ENCODE peak calls at places on chromosomes 6 and 20, in seven cellular contexts. O, K, M, D, G, A and N are unnamed samples.

GRCh38 chr20:43963872-43964791 is 49.5 kb downstream of the TOX2 start:
- DNase-seq in M (peak; percentile 79), O (peak; percentile 59), G (peak; percentile 87), K (peak; percentile 47), A (no peak), D (no peak), N (no peak)

GRCh38 chr6:155201461-155202226 is 62.2 kb upstream of the CLDN20 start:
- DNase-seq in D (peak; percentile 28), K (no peak), G (peak; percentile 83), A (peak; percentile 84), M (peak; percentile 69), O (peak; percentile 54), N (peak; percentile 92)

GRCh38 chr6:11143394-11144371 is 32.2 kb upstream of the ERVFRD-1 start:
- DNase-seq in K (no peak), A (peak; percentile 86), D (peak; percentile 64), G (peak; percentile 74), O (peak; percentile 95), M (peak; percentile 90), N (peak; percentile 91)

GRCh38 chr20:49877254-49877990 is 37.9 kb downstream of the SPATA2 start:
- DNase-seq in O (no peak), A (no peak), G (no peak), K (no peak), M (no peak), D (no peak), N (no peak)

GRCh38 chr20:17634666-17635319 is 47.2 kb downstream of the RRBP1 start:
- DNase-seq in M (no peak), K (no peak), D (no peak), A (no peak), G (no peak), O (no peak), N (no peak)

GRCh38 chr6:112833546-112834215 is 486.6 kb downstream of the RFPL4B start:
- DNase-seq in G (peak; percentile 36), A (no peak), D (no peak), K (no peak), M (peak; percentile 24), O (peak; percentile 8), N (no peak)

GRCh38 chr6:130997061-130997753 is 65.8 kb downstream of the EPB41L2 start:
- DNase-seq in K (no peak), A (no peak), D (no peak), M (peak; percentile 38), G (peak; percentile 70), O (no peak), N (no peak)

GRCh38 chr6:21914121-21914973 is 320.8 kb downstream of the SOX4 start:
- DNase-seq in G (peak; percentile 76), A (peak; percentile 61), K (peak; percentile 2), M (peak; percentile 18), O (peak; percentile 45), D (no peak), N (no peak)

GRCh38 chr6:75128881-75129570 is 76.8 kb downstream of the COL12A1 start:
- DNase-seq in A (no peak), O (no peak), M (peak; percentile 88), D (no peak), K (no peak), G (peak; percentile 86), N (peak; percentile 11)

GRCh38 chr6:82364087-82365010 is 732 bp downstream of the TPBG start:
- DNase-seq in D (peak; percentile 54), K (no peak), M (peak; percentile 64), G (peak; percentile 72), O (peak; percentile 87), A (peak; percentile 77), N (peak; percentile 60)

GRCh38 chr6:2948228-2949025 is 22.9 kb downstream of the SERPINB6 start:
- DNase-seq in G (no peak), M (no peak), A (no peak), D (no peak), O (no peak), K (no peak), N (no peak)

GRCh38 chr6:47097092-47097945 is 55.2 kb upstream of the ADGRF1 start:
- DNase-seq in G (peak; percentile 89), K (no peak), M (peak; percentile 90), A (peak; percentile 81), O (peak; percentile 87), D (peak; percentile 73), N (peak; percentile 73)

GRCh38 chr6:35585688-35586087 is 73.0 kb upstream of the TULP1 start:
- DNase-seq in A (no peak), K (no peak), O (no peak), M (no peak), D (no peak), G (no peak), N (no peak)

GRCh38 chr6:80163754-80164187 is 57.3 kb downstream of the BCKDHB start:
- DNase-seq in G (peak; percentile 83), M (peak; percentile 77), K (no peak), D (peak; percentile 72), A (peak; percentile 91), O (peak; percentile 88), N (peak; percentile 68)

GRCh38 chr20:4375881-4376280 is 345.8 kb upstream of the PRND start:
- DNase-seq in D (no peak), K (no peak), M (peak; percentile 85), O (peak; percentile 27), G (peak; percentile 11), A (peak; percentile 72), N (peak; percentile 29)

GRCh38 chr20:61748376-61748775 is 317.3 kb downstream of the TAF4 start:
- DNase-seq in G (peak; percentile 1), M (peak; percentile 46), A (no peak), K (no peak), D (no peak), O (no peak), N (peak; percentile 12)

GRCh38 chr6:150544793-150545192 is 54.9 kb upstream of the PLEKHG1 start:
- DNase-seq in G (no peak), A (no peak), M (no peak), D (no peak), K (no peak), O (no peak), N (no peak)

GRCh38 chr6:167416676-167417430 is 92.0 kb downstream of the TTLL2 start:
- DNase-seq in K (no peak), O (no peak), G (no peak), A (no peak), D (no peak), M (no peak), N (no peak)

GRCh38 chr6:114364295-114364694 is 21.5 kb upstream of the HS3ST5 start:
- DNase-seq in G (no peak), O (peak; percentile 37), D (no peak), M (peak; percentile 52), K (no peak), A (no peak), N (no peak)

GRCh38 chr6:747006-747405 is 54.1 kb upstream of the EXOC2 start:
- DNase-seq in G (no peak), A (no peak), O (no peak), D (no peak), K (no peak), M (no peak), N (no peak)

GRCh38 chr20:31857861-31858835 is 12.2 kb downstream of the DUSP15 start:
- DNase-seq in O (no peak), A (no peak), D (no peak), K (no peak), M (no peak), G (no peak), N (no peak)

GRCh38 chr6:109790131-109790530 is 99.0 kb downstream of the FIG4 start:
- DNase-seq in O (no peak), K (no peak), A (no peak), M (no peak), G (peak; percentile 76), D (no peak), N (peak; percentile 57)

GRCh38 chr6:132190097-132190814 is 211.0 kb downstream of the MOXD1 start:
- DNase-seq in D (peak; percentile 3), M (peak; percentile 43), A (peak; percentile 20), G (peak; percentile 69), O (peak; percentile 29), K (no peak), N (peak; percentile 62)

GRCh38 chr20:40956926-40957760 is 71.5 kb upstream of the TOP1 start:
- DNase-seq in K (no peak), D (no peak), O (no peak), M (no peak), G (no peak), A (no peak), N (no peak)

DNA sequence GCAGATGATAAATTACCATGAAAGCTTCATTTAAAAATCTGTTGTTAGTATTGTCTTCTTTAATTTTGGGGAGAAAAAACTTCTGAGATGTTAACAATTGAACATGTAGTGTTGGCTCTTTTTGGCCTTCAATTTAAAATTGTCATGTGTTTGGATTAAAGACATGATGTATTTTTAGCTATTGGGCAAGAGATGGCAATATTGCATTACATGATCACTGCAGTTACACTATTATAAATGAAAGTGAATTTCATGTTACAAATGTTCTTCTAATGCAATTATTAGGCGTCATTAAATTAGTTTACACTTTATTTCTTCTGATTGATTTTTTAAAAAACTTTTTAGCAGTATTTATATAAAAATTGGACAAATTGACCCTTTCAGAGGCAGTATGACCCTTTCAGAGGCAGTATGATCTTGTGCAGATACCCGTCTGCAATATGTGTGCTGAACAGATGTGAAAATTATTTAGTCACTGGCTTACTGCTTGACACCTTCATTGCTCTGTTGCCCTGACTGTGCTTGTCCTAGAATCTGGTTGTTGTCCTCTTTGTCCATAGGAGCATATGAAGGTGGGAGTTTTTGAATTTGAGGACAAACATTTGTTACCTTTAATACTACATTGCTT is 25.8 kb downstream of the CDKAL1 start:
- DNase-seq in O (no peak), K (no peak), M (peak; percentile 47), D (no peak), A (no peak), G (peak; percentile 48), N (no peak)
- TF ChIP-seq CTCF in O (no peak), K (no peak), M (no peak), D (no peak), A (peak; percentile 4), G (no peak), N (no peak)

GRCh38 chr6:38933426-38933825 is 115.2 kb upstream of the GLP1R start:
- DNase-seq in D (peak; percentile 22), O (peak; percentile 47), K (no peak), A (peak; percentile 32), M (peak; percentile 13), G (peak; percentile 8), N (peak; percentile 25)
- TF ChIP-seq CTCF in D (peak; percentile 36), O (peak; percentile 33), K (no peak), A (peak; percentile 24), M (peak; percentile 18), G (peak; percentile 13), N (peak; percentile 50)

GRCh38 chr6:26045046-26045938 is 41.9 kb upstream of the HFE start:
- DNase-seq in D (no peak), G (peak; percentile 96), A (peak; percentile 93), K (peak; percentile 78), O (peak; percentile 95), M (peak; percentile 96), N (peak; percentile 98)
- TF ChIP-seq CTCF in D (no peak), G (peak; percentile 14), A (peak; percentile 22), K (no peak), O (no peak), M (no peak), N (peak; percentile 54)

DNA sequence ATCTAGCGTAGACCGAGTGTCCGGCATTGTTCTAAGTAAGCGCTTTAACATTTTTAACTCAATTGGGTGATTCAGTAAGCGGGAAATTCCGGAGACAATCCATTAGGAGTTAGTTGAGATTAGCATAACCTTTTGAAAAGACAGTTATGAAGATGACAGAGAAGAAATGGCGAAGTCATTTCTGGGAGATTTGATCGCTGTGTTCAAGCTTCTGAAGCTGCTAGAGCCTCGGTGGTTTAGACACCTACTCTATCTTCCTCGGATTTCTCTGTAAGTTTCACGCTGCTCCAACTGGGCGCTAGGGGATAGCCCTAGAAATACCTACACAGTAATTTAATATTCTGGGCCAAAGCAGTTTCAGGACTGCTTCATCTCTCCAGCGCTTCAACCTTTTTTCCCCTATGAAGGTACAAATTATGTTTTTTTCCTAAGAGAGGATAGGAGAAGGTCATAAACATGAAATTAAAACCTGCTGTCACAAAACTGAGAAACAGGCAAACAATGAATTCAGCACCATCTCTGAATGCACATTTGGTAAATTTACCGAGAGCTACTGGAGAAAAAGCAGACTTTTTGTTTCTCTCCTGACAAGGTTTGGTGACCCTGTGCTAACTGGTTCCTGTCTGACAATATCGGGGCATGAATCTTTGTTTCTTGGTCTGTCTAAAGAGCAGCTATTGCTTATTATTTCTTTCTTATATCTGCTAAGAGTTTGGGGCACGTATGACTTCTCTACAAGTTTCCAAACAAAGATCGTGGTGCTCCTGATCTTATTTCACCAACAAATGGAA is 22.4 kb downstream of the ZNF311 start:
- DNase-seq in O (peak; percentile 80), K (no peak), A (peak; percentile 65), D (no peak), G (peak; percentile 68), M (peak; percentile 72), N (peak; percentile 57)
- TF ChIP-seq CTCF in O (no peak), K (no peak), A (no peak), D (no peak), G (peak; percentile 47), M (peak; percentile 14), N (peak; percentile 36)